ENCODE peak calls at places on chromosomes 12 and 14, in four cellular contexts. C is naive thymus-derived CD4-positive, alpha-beta T cell; Z is right lobe of liver; F is lung. M is an unnamed sample.

GRCh38 chr14:103188691-103189480 is 65.6 kb downstream of the TNFAIP2 start:
- DNase-seq in C (peak; percentile 15), Z (no peak), F (no peak), M (no peak)

GRCh38 chr12:93186621-93187020 is 191.1 kb upstream of the NUDT4 start:
- DNase-seq in C (no peak), Z (no peak), F (no peak), M (no peak)

GRCh38 chr14:79018846-79019245 is 848.7 kb downstream of the NRXN3 start:
- DNase-seq in C (no peak), Z (no peak), F (no peak), M (peak; percentile 60)

GRCh38 chr12:20369164-20370000 is 1.0 kb downstream of the PDE3A start:
- DNase-seq in C (no peak), Z (peak; percentile 49), F (peak; percentile 41), M (peak; percentile 13)

GRCh38 chr14:49940805-49941421 is 48.0 kb downstream of the ARF6 start:
- DNase-seq in C (peak; percentile 36), Z (no peak), F (no peak), M (no peak)

GRCh38 chr14:65815127-65815526 is 402.6 kb downstream of the FUT8 start:
- DNase-seq in C (no peak), Z (no peak), F (no peak), M (no peak)

GRCh38 chr14:103561381-103562134 is 899 bp downstream of the BAG5 start:
- DNase-seq in C (peak; percentile 28), Z (peak; percentile 59), F (peak; percentile 45), M (no peak)

GRCh38 chr14:65637780-65638179 is 225.2 kb downstream of the FUT8 start:
- DNase-seq in C (no peak), Z (no peak), F (no peak), M (peak; percentile 44)

GRCh38 chr14:55128386-55129085 is 516 bp upstream of the LGALS3 start:
- DNase-seq in C (no peak), Z (no peak), F (no peak), M (no peak)

GRCh38 chr14:78758333-78758732 is 588.2 kb downstream of the NRXN3 start:
- DNase-seq in C (no peak), Z (no peak), F (no peak), M (no peak)

GRCh38 chr14:44846232-44846824 is 115.4 kb downstream of the KLHL28 start:
- DNase-seq in C (peak; percentile 15), Z (no peak), F (no peak), M (peak; percentile 23)

GRCh38 chr12:3964404-3964803 is 91.2 kb upstream of the PARP11 start:
- DNase-seq in C (no peak), Z (no peak), F (no peak), M (no peak)

GRCh38 chr14:85223667-85224066 is 306.3 kb upstream of the FLRT2 start:
- DNase-seq in C (no peak), Z (no peak), F (no peak), M (no peak)

GRCh38 chr12:67077617-67078016 is 191.5 kb upstream of the CAND1 start:
- DNase-seq in C (no peak), Z (no peak), F (no peak), M (peak; percentile 76)

GRCh38 chr12:47360771-47361388 is 281.1 kb upstream of the AMIGO2 start:
- DNase-seq in C (peak; percentile 78), Z (no peak), F (no peak), M (no peak)

GRCh38 chr12:48863296-48863695 is 2.4 kb downstream of the RND1 start:
- DNase-seq in C (no peak), Z (no peak), F (no peak), M (no peak)

GRCh38 chr12:19800884-19801283 is 361.6 kb downstream of the AEBP2 start:
- DNase-seq in C (no peak), Z (no peak), F (no peak), M (no peak)

GRCh38 chr12:77228376-77228775 is 163.0 kb upstream of the E2F7 start:
- DNase-seq in C (no peak), Z (no peak), F (no peak), M (no peak)

GRCh38 chr14:61331992-61332657 is 10.7 kb downstream of the PRKCH start:
- DNase-seq in C (no peak), Z (no peak), F (no peak), M (peak; percentile 40)

GRCh38 chr14:70239802-70240201 is 51.1 kb upstream of the SLC8A3 start:
- DNase-seq in C (no peak), Z (no peak), F (no peak), M (no peak)

GRCh38 chr12:12441891-12442461 is 85.1 kb downstream of the BORCS5 start:
- DNase-seq in C (peak; percentile 74), Z (no peak), F (no peak), M (peak; percentile 62)

GRCh38 chr12:12443482-12443881 is 86.6 kb downstream of the BORCS5 start:
- DNase-seq in C (no peak), Z (peak; percentile 83), F (no peak), M (no peak)

GRCh38 chr12:12445165-12445881 is 88.4 kb downstream of the BORCS5 start:
- DNase-seq in C (no peak), Z (no peak), F (no peak), M (no peak)

GRCh38 chr12:12441051-12441807 is 84.4 kb downstream of the BORCS5 start:
- DNase-seq in C (no peak), Z (peak; percentile 65), F (no peak), M (no peak)

DNA sequence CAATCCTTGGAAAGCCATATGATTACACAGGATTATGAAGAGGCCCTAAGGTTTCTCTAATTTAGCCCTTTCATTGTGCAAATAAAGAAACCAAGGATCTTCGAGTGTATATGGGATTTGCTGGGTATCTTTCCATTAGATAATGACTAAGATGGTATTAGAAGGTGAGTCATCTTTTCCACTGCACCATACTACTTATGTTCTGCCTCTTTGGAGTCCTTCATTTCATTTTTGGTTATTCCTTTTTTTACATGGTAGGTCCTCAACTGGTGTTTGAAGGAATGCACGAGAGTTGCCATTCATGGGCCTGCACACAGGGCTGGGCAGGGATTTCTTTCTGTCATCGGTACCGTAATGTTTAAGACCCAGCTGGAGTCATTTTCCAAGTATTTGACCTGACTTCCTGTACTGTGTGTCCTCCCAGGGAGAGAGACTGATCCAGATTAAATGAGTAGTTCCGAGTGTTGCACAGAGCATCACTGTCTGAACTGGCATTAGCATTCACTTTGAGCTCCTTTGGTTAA is 85.7 kb downstream of the BORCS5 start:
- DNase-seq in C (peak; percentile 32), Z (no peak), F (no peak), M (peak; percentile 74)
- H3K4me1 ChIP-seq in C (peaks cover 52% of the 10 kb centered on the region), Z (peaks cover 65% of the 10 kb centered on the region), F (peaks cover 12% of the 10 kb centered on the region), M (peaks cover 33% of the 10 kb centered on the region)

GRCh38 chr14:99543369-99543768 is 60.6 kb downstream of the CCDC85C start:
- DNase-seq in C (no peak), Z (no peak), F (no peak), M (no peak)
- H3K27ac ChIP-seq in C (no peak overlapping the region), Z (no peak overlapping the region), F (no peak overlapping the region), M (no peak overlapping the region)

DNA sequence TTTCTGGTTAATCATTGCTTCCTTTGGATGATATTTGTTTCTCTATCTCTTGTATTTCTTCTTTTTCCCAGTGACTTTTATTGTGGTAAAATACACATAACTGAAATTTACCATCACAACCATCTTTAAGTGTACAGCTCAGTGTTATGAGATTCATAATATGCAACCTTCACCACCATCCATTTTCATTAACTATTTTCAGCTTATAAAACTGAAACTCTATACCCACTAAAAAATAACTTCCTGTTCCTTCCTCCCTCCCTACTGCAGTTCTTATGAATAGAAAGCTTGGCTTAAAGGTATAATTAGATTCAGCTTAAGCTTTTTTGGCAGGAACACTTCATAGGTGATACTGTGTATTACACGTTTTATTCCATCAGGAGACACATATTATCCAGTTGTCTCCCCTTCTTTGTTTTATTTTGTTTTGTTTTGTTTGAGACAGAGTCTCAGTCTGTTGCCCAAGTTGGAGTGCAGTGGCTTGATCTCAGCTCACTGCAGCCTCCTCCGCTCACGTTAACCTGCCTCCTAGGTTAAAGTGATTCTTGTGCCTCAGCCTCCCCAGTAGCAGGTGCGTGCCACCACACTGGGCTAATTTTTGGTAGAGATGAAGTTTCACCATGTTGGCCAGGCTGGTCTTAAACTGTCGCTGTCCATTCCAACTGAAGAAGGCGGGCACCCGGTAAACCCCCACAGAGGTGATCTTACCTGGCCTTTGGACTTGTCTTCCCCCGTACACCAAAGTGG is 45.1 kb downstream of the NOPCHAP1 start:
- DNase-seq in C (no peak), Z (no peak), F (no peak), M (no peak)
- H3K4me1 ChIP-seq in C (no peaks in the 10 kb centered on the region), Z (peaks cover 3% of the 10 kb centered on the region), F (no peaks in the 10 kb centered on the region), M (no peaks in the 10 kb centered on the region)

GRCh38 chr12:6494351-6494743 is 445 bp downstream of the NCAPD2 start:
- DNase-seq in C (no peak), Z (no peak), F (no peak), M (no peak)
- H3K27ac ChIP-seq in C (peak overlapping the region; percentile 56), Z (no peak overlapping the region), F (peak overlapping the region; percentile 26), M (peak overlapping the region; percentile 60)

GRCh38 chr12:53589915-53590314 is 36.3 kb downstream of the ATF7 start:
- DNase-seq in C (no peak), Z (no peak), F (no peak), M (no peak)
- H3K4me1 ChIP-seq in C (peaks cover 5% of the 10 kb centered on the region), Z (peaks cover 36% of the 10 kb centered on the region), F (no peaks in the 10 kb centered on the region), M (peaks cover 2% of the 10 kb centered on the region)

DNA sequence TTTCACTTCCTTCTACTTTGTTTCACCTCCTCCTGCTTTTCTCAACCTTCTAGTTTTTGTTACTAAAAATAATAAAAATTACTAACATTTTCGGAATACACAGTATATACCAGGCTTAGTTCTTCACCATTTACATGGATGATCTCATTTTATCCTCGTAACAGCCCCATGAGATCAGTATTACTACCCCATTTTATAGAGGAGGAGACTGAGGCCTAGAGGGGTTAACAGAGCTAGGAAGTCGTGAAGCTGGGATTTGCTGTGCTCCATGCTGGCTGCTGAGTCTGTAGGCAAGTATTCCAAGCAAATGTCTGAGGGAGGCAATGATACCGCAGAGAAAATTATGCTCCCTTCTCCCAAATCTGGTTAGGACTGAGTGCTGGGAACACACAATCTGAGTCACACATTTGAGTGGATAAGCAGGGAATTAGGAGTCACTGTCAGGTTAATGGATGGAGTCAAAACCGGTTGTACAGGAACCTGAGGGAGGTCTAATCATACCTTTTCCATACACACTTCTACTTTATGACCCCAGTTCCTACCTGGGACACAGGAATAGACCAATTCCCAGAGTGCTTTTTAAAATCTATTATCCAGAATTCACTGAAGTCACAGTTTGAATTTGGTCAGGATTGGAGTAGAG is 51.1 kb downstream of the ZFYVE26 start:
- DNase-seq in C (no peak), Z (no peak), F (no peak), M (peak; percentile 81)
- H3K27ac ChIP-seq in C (no peak overlapping the region), Z (no peak overlapping the region), F (no peak overlapping the region), M (no peak overlapping the region)

GRCh38 chr12:111445311-111446043 is 39.8 kb downstream of the SH2B3 start:
- DNase-seq in C (no peak), Z (peak; percentile 46), F (no peak), M (no peak)
- H3K4me1 ChIP-seq in C (peaks cover 34% of the 10 kb centered on the region), Z (peaks cover 31% of the 10 kb centered on the region), F (peaks cover 38% of the 10 kb centered on the region), M (no peaks in the 10 kb centered on the region)

GRCh38 chr12:57227315-57228115 is 2.0 kb upstream of the SHMT2 start:
- DNase-seq in C (no peak), Z (no peak), F (no peak), M (peak; percentile 45)
- H3K27ac ChIP-seq in C (no peak overlapping the region), Z (no peak overlapping the region), F (no peak overlapping the region), M (no peak overlapping the region)

GRCh38 chr12:27163894-27164293 is 80.2 kb upstream of the STK38L start:
- DNase-seq in C (no peak), Z (no peak), F (no peak), M (no peak)

GRCh38 chr12:27162229-27162537 is 79.8 kb upstream of the C12orf71 start:
- DNase-seq in C (no peak), Z (no peak), F (no peak), M (no peak)

GRCh38 chr12:27161458-27162228 is 79.3 kb upstream of the C12orf71 start:
- DNase-seq in C (no peak), Z (no peak), F (no peak), M (no peak)

GRCh38 chr12:27163048-27163715 is 80.8 kb upstream of the C12orf71 start:
- DNase-seq in C (no peak), Z (no peak), F (no peak), M (peak; percentile 37)

GRCh38 chr12:27158322-27158721 is 75.9 kb upstream of the C12orf71 start:
- DNase-seq in C (no peak), Z (no peak), F (no peak), M (no peak)
- H3K4me1 ChIP-seq in C (no peaks in the 10 kb centered on the region), Z (no peaks in the 10 kb centered on the region), F (no peaks in the 10 kb centered on the region), M (peaks cover 4% of the 10 kb centered on the region)

M was measured in foreskin keratinocyte.